ENCODE peak calls at places on chromosomes 2 and 18, in eight cellular contexts. X is breast epithelium, Z is AG04450, S is mesendoderm, R is RWPE2, N is fibroblast of lung, J is right atrium auricular region, A is cardiac muscle cell. Q is an unnamed sample. For H3K27me3, the result is how much of the 10 kb centered on the place peaks cover.

GRCh38 chr2:39620067-39620466 is 45.6 kb upstream of the TMEM178A start:
- DNase-seq in X (no peak), Z (peak), S (no peak), R (peak), N (peak), J (peak), A (no peak), Q (peak)

GRCh38 chr2:190763901-190764514 is 115.1 kb downstream of the NAB1 start:
- DNase-seq in X (no peak), Z (no peak), S (no peak), R (no peak), N (no peak), J (no peak), A (no peak), Q (no peak)

GRCh38 chr2:156458229-156458584 is 22.0 kb downstream of the GPD2 start:
- DNase-seq in X (no peak), Z (no peak), S (no peak), R (no peak), N (no peak), J (no peak), A (no peak), Q (no peak)

GRCh38 chr2:95352291-95353054 is 50.0 kb upstream of the FAHD2A start:
- DNase-seq in X (peak), Z (no peak), S (no peak), R (peak), N (no peak), J (no peak), A (no peak), Q (no peak)

GRCh38 chr2:169667583-169667982 is 26.6 kb downstream of the CFAP210 start:
- DNase-seq in X (no peak), Z (no peak), S (no peak), R (no peak), N (no peak), J (no peak), A (no peak), Q (no peak)

GRCh38 chr2:156429211-156429610 is 7.0 kb upstream of the GPD2 start:
- DNase-seq in X (no peak), Z (no peak), S (no peak), R (no peak), N (peak), J (no peak), A (no peak), Q (no peak)

GRCh38 chr18:48108136-48108535 is 177.7 kb upstream of the SMAD2 start:
- DNase-seq in X (no peak), Z (no peak), S (no peak), R (no peak), N (no peak), J (no peak), A (no peak), Q (no peak)

GRCh38 chr2:28445448-28446258 is 50.2 kb upstream of the PLB1 start:
- DNase-seq in X (no peak), Z (peak), S (peak), R (peak), N (peak), J (no peak), A (no peak), Q (peak)

GRCh38 chr18:79556829-79557585 is 122.6 kb upstream of the CTDP1 start:
- DNase-seq in X (no peak), Z (no peak), S (peak), R (no peak), N (no peak), J (no peak), A (no peak), Q (no peak)

GRCh38 chr2:66477125-66477842 is 42.4 kb downstream of the MEIS1 start:
- DNase-seq in X (no peak), Z (no peak), S (no peak), R (no peak), N (peak), J (no peak), A (no peak), Q (no peak)

GRCh38 chr2:202105025-202105424 is 32.0 kb downstream of the KIAA2012 start:
- DNase-seq in X (no peak), Z (no peak), S (no peak), R (no peak), N (no peak), J (no peak), A (no peak), Q (no peak)

GRCh38 chr2:129849559-129850160 is 129.8 kb upstream of the RAB6C start:
- DNase-seq in X (no peak), Z (peak), S (peak), R (no peak), N (peak), J (no peak), A (peak), Q (peak)

GRCh38 chr2:55120634-55121359 is 70.5 kb upstream of the RTN4 start:
- DNase-seq in X (no peak), Z (no peak), S (no peak), R (no peak), N (peak), J (no peak), A (peak), Q (no peak)

GRCh38 chr2:220394433-220394832 is 767.0 kb downstream of the SLC4A3 start:
- DNase-seq in X (no peak), Z (peak), S (no peak), R (peak), N (peak), J (no peak), A (peak), Q (no peak)

GRCh38 chr2:29182920-29183319 is 67.7 kb downstream of the CLIP4 start:
- DNase-seq in X (no peak), Z (no peak), S (no peak), R (no peak), N (peak), J (no peak), A (no peak), Q (no peak)

GRCh38 chr18:58727776-58728500 is 56.7 kb downstream of the MALT1 start:
- DNase-seq in X (no peak), Z (no peak), S (no peak), R (no peak), N (peak), J (no peak), A (peak), Q (no peak)

GRCh38 chr18:46264255-46264654 is 160.1 kb downstream of the HAUS1 start:
- DNase-seq in X (no peak), Z (no peak), S (peak), R (no peak), N (no peak), J (no peak), A (no peak), Q (no peak)

GRCh38 chr2:233430091-233430490 is 75.8 kb downstream of the DGKD start:
- DNase-seq in X (no peak), Z (no peak), S (no peak), R (no peak), N (no peak), J (no peak), A (no peak), Q (peak)

GRCh38 chr18:54444309-54444914 is 86.7 kb downstream of the C18orf54 start:
- DNase-seq in X (no peak), Z (peak), S (peak), R (no peak), N (peak), J (no peak), A (peak), Q (peak)

GRCh38 chr2:165239230-165239629 is at the start of gene SCN2A:
- DNase-seq in X (no peak), Z (peak), S (peak), R (no peak), N (peak), J (no peak), A (peak), Q (peak)

GRCh38 chr18:46332956-46333355 is 228.8 kb downstream of the HAUS1 start:
- DNase-seq in X (no peak), Z (no peak), S (peak), R (peak), N (no peak), J (no peak), A (no peak), Q (no peak)

GRCh38 chr2:62415518-62415917 is 90.5 kb downstream of the TMEM17 start:
- DNase-seq in X (no peak), Z (no peak), S (no peak), R (no peak), N (no peak), J (no peak), A (no peak), Q (no peak)

GRCh38 chr2:153474407-153474806 is 4.2 kb downstream of the RPRM start:
- DNase-seq in X (no peak), Z (no peak), S (peak), R (no peak), N (no peak), J (no peak), A (no peak), Q (no peak)

GRCh38 chr2:225270053-225270452 is 129.5 kb upstream of the NYAP2 start:
- DNase-seq in X (no peak), Z (no peak), S (no peak), R (no peak), N (no peak), J (no peak), A (no peak), Q (no peak)

GRCh38 chr2:160010361-160011145 is 51.9 kb downstream of the PLA2R1 start:
- DNase-seq in X (no peak), Z (no peak), S (no peak), R (no peak), N (no peak), J (no peak), A (no peak), Q (no peak)

GRCh38 chr2:37632310-37632709 is 39.1 kb downstream of the CDC42EP3 start:
- DNase-seq in X (no peak), Z (no peak), S (no peak), R (no peak), N (no peak), J (no peak), A (no peak), Q (no peak)

GRCh38 chr2:96821113-96821512 is 5.0 kb downstream of the CNNM3 start:
- DNase-seq in X (no peak), Z (no peak), S (no peak), R (no peak), N (no peak), J (no peak), A (no peak), Q (no peak)

GRCh38 chr2:74032909-74033261 is 48.2 kb downstream of the TET3 start:
- DNase-seq in X (no peak), Z (no peak), S (no peak), R (no peak), N (no peak), J (no peak), A (no peak), Q (no peak)

GRCh38 chr2:199765646-199766045 is 85.3 kb downstream of the FTCDNL1 start:
- DNase-seq in X (no peak), Z (no peak), S (no peak), R (no peak), N (no peak), J (no peak), A (no peak), Q (no peak)

GRCh38 chr2:49162151-49162550 is 7.8 kb upstream of the FSHR start:
- DNase-seq in X (no peak), Z (no peak), S (peak), R (no peak), N (no peak), J (no peak), A (no peak), Q (no peak)

GRCh38 chr2:113877651-113878594 is 12.0 kb upstream of the ACTR3 start:
- DNase-seq in X (no peak), Z (no peak), S (no peak), R (no peak), N (peak), J (no peak), A (no peak), Q (no peak)

GRCh38 chr2:85278361-85278760 is 49.4 kb downstream of the TGOLN2 start:
- DNase-seq in X (no peak), Z (peak), S (no peak), R (no peak), N (peak), J (no peak), A (no peak), Q (peak)

GRCh38 chr2:9641641-9642040 is 10.8 kb upstream of the YWHAQ start:
- DNase-seq in X (no peak), Z (no peak), S (no peak), R (no peak), N (no peak), J (no peak), A (no peak), Q (no peak)

GRCh38 chr18:8632386-8632785 is 23.1 kb downstream of the RAB12 start:
- DNase-seq in X (no peak), Z (no peak), S (no peak), R (no peak), N (no peak), J (no peak), A (no peak), Q (no peak)

GRCh38 chr2:239926587-239927234 is 98.4 kb downstream of the NDUFA10 start:
- DNase-seq in X (peak), Z (no peak), S (no peak), R (no peak), N (no peak), J (peak), A (no peak), Q (no peak)

GRCh38 chr18:44602380-44602779 is 78.3 kb upstream of the SETBP1 start:
- DNase-seq in X (no peak), Z (no peak), S (no peak), R (no peak), N (peak), J (no peak), A (no peak), Q (peak)

GRCh38 chr2:161746891-161747535 is 122.8 kb downstream of the SLC4A10 start:
- DNase-seq in X (no peak), Z (no peak), S (no peak), R (no peak), N (no peak), J (no peak), A (no peak), Q (no peak)

GRCh38 chr2:117359266-117359970 is 455.1 kb upstream of the DDX18 start:
- DNase-seq in X (no peak), Z (no peak), S (no peak), R (no peak), N (no peak), J (no peak), A (no peak), Q (no peak)

DNA sequence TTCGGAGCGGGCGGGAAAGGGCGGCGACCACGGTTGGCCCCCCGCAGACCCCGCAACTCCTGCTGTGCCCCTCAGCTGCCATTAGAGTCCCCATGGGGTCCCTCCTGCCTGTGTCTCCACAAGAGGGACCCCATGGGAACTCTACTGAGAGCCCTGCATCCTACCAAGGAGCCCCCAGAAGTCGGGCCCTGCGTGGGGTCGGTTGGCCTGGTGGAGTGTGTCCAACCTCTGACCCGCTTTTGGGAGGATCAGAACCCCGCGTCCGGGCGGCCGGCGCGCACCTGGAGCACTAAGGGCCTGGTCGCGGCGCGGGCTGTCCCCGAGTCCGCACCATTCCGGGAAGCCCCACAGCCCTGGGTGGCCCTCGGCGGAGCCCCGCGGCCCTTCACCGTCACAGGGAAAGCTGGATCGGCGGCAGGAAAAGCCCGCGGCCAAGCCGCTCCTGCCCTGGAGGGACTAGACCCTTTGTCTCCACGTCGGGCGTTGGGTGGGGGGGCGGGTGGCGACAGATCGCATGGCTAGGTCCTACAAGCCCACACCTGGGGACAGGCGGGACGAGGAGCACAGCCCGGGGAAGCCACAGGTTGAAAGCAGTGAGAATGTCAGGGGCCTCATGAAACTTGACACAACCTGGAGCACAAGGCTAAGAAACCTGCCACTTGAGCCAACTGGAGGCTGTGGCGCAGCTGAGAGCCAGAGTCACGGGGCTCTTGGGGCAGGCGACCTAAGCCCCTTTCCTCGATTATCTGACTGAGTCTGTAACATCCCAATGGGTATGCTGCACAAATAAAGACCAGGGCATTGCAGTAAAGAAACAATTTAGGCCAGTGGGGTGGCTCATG is 11.2 kb upstream of the CXXC1 start:
- DNase-seq in X (no peak), Z (no peak), S (no peak), R (no peak), N (no peak), J (no peak), A (no peak), Q (no peak)
- H3K4me3 ChIP-seq in X (peak), Z (peak), S (no peak), R (peak), N (peak), J (peak), A (no peak), Q (peak)

DNA sequence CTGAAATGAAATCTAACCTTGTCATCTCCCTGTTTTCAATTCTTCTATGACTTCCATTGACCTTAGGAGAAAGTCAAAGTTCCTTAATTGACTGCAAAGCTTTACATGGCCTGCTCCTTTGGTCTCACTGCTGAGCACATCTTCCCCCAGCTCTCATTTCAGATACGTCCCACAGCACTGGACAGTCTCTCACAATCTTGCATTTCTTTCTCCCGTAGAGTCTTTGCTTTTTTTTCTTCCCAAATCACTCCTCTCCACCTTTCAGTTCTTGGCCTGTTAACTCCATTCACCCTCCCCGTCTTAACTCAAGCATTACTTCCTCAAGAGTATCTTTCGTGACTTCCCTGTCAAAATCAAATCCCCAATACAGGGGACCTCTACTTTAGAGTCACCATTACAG is 67.2 kb downstream of the DDX1 start:
- DNase-seq in X (no peak), Z (no peak), S (no peak), R (no peak), N (no peak), J (no peak), A (no peak), Q (no peak)
- H3K27me3 ChIP-seq in X (under half), Z (under half), S (under half), R (under half), N (under half), J (under half), A (under half), Q (under half)

GRCh38 chr2:207072579-207072978 is 93.2 kb downstream of the KLF7 start:
- DNase-seq in X (no peak), Z (no peak), S (no peak), R (no peak), N (no peak), J (no peak), A (no peak), Q (no peak)

GRCh38 chr2:207071820-207072219 is 93.9 kb downstream of the KLF7 start:
- DNase-seq in X (no peak), Z (no peak), S (no peak), R (no peak), N (no peak), J (no peak), A (no peak), Q (no peak)

GRCh38 chr2:207075456-207075855 is 90.3 kb downstream of the KLF7 start:
- DNase-seq in X (no peak), Z (no peak), S (no peak), R (no peak), N (no peak), J (no peak), A (no peak), Q (no peak)

GRCh38 chr2:207078186-207078798 is 87.5 kb downstream of the KLF7 start:
- DNase-seq in X (no peak), Z (no peak), S (no peak), R (no peak), N (no peak), J (no peak), A (no peak), Q (no peak)

GRCh38 chr2:207073791-207074678 is 91.7 kb downstream of the KLF7 start:
- DNase-seq in X (no peak), Z (no peak), S (peak), R (no peak), N (peak), J (no peak), A (no peak), Q (no peak)
- H3K4me3 ChIP-seq in X (no peak), Z (no peak), S (no peak), R (no peak), N (no peak), J (no peak), A (no peak), Q (no peak)

GRCh38 chr2:44936275-44936674 is 5.2 kb upstream of the SIX3 start:
- DNase-seq in X (no peak), Z (no peak), S (peak), R (no peak), N (no peak), J (no peak), A (no peak), Q (no peak)
- H3K27me3 ChIP-seq in X (under half), Z (half or more), S (half or more), R (half or more), N (half or more), J (half or more), A (half or more), Q (half or more)

DNA sequence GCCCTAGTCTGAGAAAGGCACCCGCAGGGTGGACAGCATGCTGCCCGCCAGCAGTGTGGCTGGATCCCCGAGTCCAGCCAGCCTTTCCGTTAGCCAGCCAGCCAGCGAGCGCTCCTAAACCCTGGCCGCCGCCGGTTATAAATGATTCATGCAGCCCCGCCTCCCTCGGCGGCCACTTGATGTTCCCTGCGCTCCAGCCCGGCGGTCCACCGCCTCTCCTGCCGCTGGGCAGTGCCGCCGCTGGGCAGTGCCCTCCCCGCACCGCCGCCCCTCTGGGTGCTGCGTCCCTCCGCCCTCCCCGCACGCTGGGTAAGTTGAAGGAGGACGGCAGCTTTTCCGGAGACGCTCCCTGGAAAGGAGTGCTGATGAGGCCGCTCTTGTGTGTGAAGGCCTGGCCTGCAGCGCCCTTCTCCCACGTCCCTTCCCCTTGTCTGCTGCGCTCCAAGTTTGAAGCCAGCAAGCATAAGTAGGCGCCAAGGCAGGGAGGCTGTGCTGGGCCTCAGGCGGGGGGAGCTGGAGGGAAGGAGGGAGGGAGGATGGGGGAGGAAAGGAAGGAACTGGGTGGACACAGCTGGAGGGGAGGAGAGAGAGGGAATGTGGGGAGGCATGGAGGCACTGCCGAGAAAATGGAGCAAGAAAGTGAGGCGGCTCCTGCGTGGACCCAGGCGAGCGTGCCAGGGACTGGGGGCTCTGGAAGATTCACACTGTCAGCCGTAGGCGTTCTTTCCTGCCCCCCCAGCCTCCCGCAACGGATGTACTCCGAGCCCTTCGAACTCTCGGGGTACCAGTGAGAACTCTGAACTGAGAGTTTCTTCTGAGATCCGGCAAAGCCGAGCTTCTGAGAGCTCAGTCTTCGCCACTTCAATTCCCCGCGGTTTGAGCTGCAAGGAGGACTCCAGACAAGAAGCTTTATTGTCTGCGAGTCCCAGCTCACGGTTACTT is 131.9 kb downstream of the GLI2 start:
- DNase-seq in X (no peak), Z (no peak), S (peak), R (no peak), N (peak), J (peak), A (peak), Q (peak)
- H3K4me3 ChIP-seq in X (peak), Z (peak), S (no peak), R (no peak), N (peak), J (peak), A (no peak), Q (peak)

GRCh38 chr2:232354069-232354468 is 24.5 kb upstream of the ALPP start:
- DNase-seq in X (no peak), Z (no peak), S (no peak), R (peak), N (no peak), J (no peak), A (no peak), Q (no peak)
- H3K27me3 ChIP-seq in X (under half), Z (under half), S (under half), R (under half), N (under half), J (under half), A (half or more), Q (under half)

GRCh38 chr2:110834134-110834827 is 101.9 kb downstream of the ACOXL start:
- DNase-seq in X (no peak), Z (no peak), S (no peak), R (no peak), N (no peak), J (no peak), A (no peak), Q (no peak)
- H3K4me3 ChIP-seq in X (no peak), Z (no peak), S (no peak), R (no peak), N (no peak), J (no peak), A (no peak), Q (no peak)

GRCh38 chr2:176421291-176422050 is 152.2 kb downstream of the MTX2 start:
- DNase-seq in X (no peak), Z (no peak), S (no peak), R (no peak), N (no peak), J (no peak), A (no peak), Q (no peak)
- H3K27me3 ChIP-seq in X (under half), Z (under half), S (under half), R (under half), N (under half), J (under half), A (under half), Q (under half)

Q was measured in BJ.